ENCODE peak calls at places on chromosome 11, in six cellular contexts. One of them, this sample, is unnamed.
A peak's percentile ranks its signal among the peaks of the same experiment; 100 is the strongest.

GRCh38 chr11:132022718-132023117 is 652.3 kb downstream of the NTM start:
- DNase-seq in epithelial cell of esophagus: no peak
- DNase-seq in chondrocyte: no peak
- DNase-seq in mucosa of descending colon: no peak
- DNase-seq in astrocyte of the spinal cord: peak; percentile 49
- DNase-seq in left lung: no peak
- DNase-seq in this sample: no peak

GRCh38 chr11:70049045-70049444 is 29.1 kb upstream of the ANO1 start:
- DNase-seq in epithelial cell of esophagus: no peak
- DNase-seq in chondrocyte: no peak
- DNase-seq in mucosa of descending colon: no peak
- DNase-seq in astrocyte of the spinal cord: no peak
- DNase-seq in left lung: no peak
- DNase-seq in this sample: no peak

GRCh38 chr11:64245401-64245796 is 1.3 kb downstream of the PPP1R14B start:
- DNase-seq in epithelial cell of esophagus: no peak
- DNase-seq in chondrocyte: no peak
- DNase-seq in mucosa of descending colon: peak; percentile 74
- DNase-seq in astrocyte of the spinal cord: peak; percentile 33
- DNase-seq in left lung: peak; percentile 80
- DNase-seq in this sample: no peak

GRCh38 chr11:112972399-112973115 is 11.3 kb downstream of the NCAM1 start:
- DNase-seq in epithelial cell of esophagus: no peak
- DNase-seq in chondrocyte: no peak
- DNase-seq in mucosa of descending colon: no peak
- DNase-seq in astrocyte of the spinal cord: no peak
- DNase-seq in left lung: no peak
- DNase-seq in this sample: no peak

GRCh38 chr11:27392715-27393114 is 29.7 kb upstream of the CCDC34 start:
- DNase-seq in epithelial cell of esophagus: peak; percentile 62
- DNase-seq in chondrocyte: no peak
- DNase-seq in mucosa of descending colon: no peak
- DNase-seq in astrocyte of the spinal cord: peak; percentile 73
- DNase-seq in left lung: no peak
- DNase-seq in this sample: no peak

GRCh38 chr11:4991066-4991465 is 3.6 kb upstream of the OR51L1 start:
- DNase-seq in epithelial cell of esophagus: no peak
- DNase-seq in chondrocyte: no peak
- DNase-seq in mucosa of descending colon: no peak
- DNase-seq in astrocyte of the spinal cord: peak; percentile 9
- DNase-seq in left lung: no peak
- DNase-seq in this sample: no peak

GRCh38 chr11:28505216-28505615 is 397.0 kb downstream of the METTL15 start:
- DNase-seq in epithelial cell of esophagus: peak; percentile 29
- DNase-seq in chondrocyte: no peak
- DNase-seq in mucosa of descending colon: no peak
- DNase-seq in astrocyte of the spinal cord: no peak
- DNase-seq in left lung: no peak
- DNase-seq in this sample: no peak

GRCh38 chr11:1138053-1138452 is 19.7 kb upstream of the MUC5AC start:
- DNase-seq in epithelial cell of esophagus: peak; percentile 39
- DNase-seq in chondrocyte: no peak
- DNase-seq in mucosa of descending colon: no peak
- DNase-seq in astrocyte of the spinal cord: peak; percentile 26
- DNase-seq in left lung: no peak
- DNase-seq in this sample: no peak

GRCh38 chr11:130383363-130384168 is 44.8 kb downstream of the ADAMTS8 start:
- DNase-seq in epithelial cell of esophagus: no peak
- DNase-seq in chondrocyte: no peak
- DNase-seq in mucosa of descending colon: peak; percentile 13
- DNase-seq in astrocyte of the spinal cord: peak; percentile 99
- DNase-seq in left lung: no peak
- DNase-seq in this sample: no peak

GRCh38 chr11:68827733-68828132 is 14.0 kb downstream of the CPT1A start:
- DNase-seq in epithelial cell of esophagus: no peak
- DNase-seq in chondrocyte: no peak
- DNase-seq in mucosa of descending colon: no peak
- DNase-seq in astrocyte of the spinal cord: no peak
- DNase-seq in left lung: no peak
- DNase-seq in this sample: no peak

GRCh38 chr11:34055218-34056000 is 3.9 kb downstream of the CAPRIN1 start:
- DNase-seq in epithelial cell of esophagus: no peak
- DNase-seq in chondrocyte: no peak
- DNase-seq in mucosa of descending colon: no peak
- DNase-seq in astrocyte of the spinal cord: no peak
- DNase-seq in left lung: no peak
- DNase-seq in this sample: no peak

GRCh38 chr11:132037961-132038360 is 667.5 kb downstream of the NTM start:
- DNase-seq in epithelial cell of esophagus: no peak
- DNase-seq in chondrocyte: no peak
- DNase-seq in mucosa of descending colon: no peak
- DNase-seq in astrocyte of the spinal cord: no peak
- DNase-seq in left lung: no peak
- DNase-seq in this sample: no peak

DNA sequence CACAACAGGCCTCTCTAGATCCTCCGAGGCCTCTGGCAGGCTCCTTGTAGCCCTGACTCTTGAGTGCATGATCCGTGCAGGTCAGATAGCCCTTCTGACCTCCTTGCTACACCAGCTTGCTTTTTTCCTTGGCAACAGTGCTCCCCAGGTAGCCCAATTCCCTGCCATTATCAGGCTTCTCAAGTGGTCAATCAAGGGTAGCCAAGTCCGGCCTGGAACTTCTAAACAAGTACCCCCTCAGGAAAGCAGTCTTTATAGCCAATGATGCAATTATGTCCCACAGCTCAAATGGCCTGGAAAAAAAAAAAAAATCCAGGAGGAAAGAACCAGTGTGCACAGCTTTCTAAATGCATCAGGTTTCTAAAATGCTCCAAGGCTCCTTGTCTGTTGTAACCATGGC is 59.8 kb downstream of the TENM4 start:
- DNase-seq in epithelial cell of esophagus: no peak
- DNase-seq in chondrocyte: no peak
- DNase-seq in mucosa of descending colon: no peak
- DNase-seq in astrocyte of the spinal cord: no peak
- DNase-seq in left lung: no peak
- DNase-seq in this sample: no peak
- TF ChIP-seq CTCF in epithelial cell of esophagus: no peak
- TF ChIP-seq CTCF in chondrocyte: no peak
- TF ChIP-seq CTCF in mucosa of descending colon: no peak
- TF ChIP-seq CTCF in astrocyte of the spinal cord: no peak
- TF ChIP-seq CTCF in left lung: no peak
- TF ChIP-seq CTCF in this sample: no peak

GRCh38 chr11:46410021-46410420 is 18.4 kb upstream of the CHRM4 start:
- DNase-seq in epithelial cell of esophagus: no peak
- DNase-seq in chondrocyte: no peak
- DNase-seq in mucosa of descending colon: no peak
- DNase-seq in astrocyte of the spinal cord: peak; percentile 9
- DNase-seq in left lung: no peak
- DNase-seq in this sample: no peak
- TF ChIP-seq CTCF in epithelial cell of esophagus: peak; percentile 7
- TF ChIP-seq CTCF in chondrocyte: no peak
- TF ChIP-seq CTCF in mucosa of descending colon: no peak
- TF ChIP-seq CTCF in astrocyte of the spinal cord: peak; percentile 40
- TF ChIP-seq CTCF in left lung: no peak
- TF ChIP-seq CTCF in this sample: no peak

GRCh38 chr11:116062526-116063171 is 558.4 kb upstream of the CADM1 start:
- DNase-seq in epithelial cell of esophagus: no peak
- DNase-seq in chondrocyte: no peak
- DNase-seq in mucosa of descending colon: no peak
- DNase-seq in astrocyte of the spinal cord: no peak
- DNase-seq in left lung: no peak
- DNase-seq in this sample: peak; percentile 27

GRCh38 chr11:116061322-116061721 is 557.1 kb upstream of the CADM1 start:
- DNase-seq in epithelial cell of esophagus: no peak
- DNase-seq in chondrocyte: no peak
- DNase-seq in mucosa of descending colon: no peak
- DNase-seq in astrocyte of the spinal cord: no peak
- DNase-seq in left lung: no peak
- DNase-seq in this sample: no peak

GRCh38 chr11:116055064-116055463 is 550.8 kb upstream of the CADM1 start:
- DNase-seq in epithelial cell of esophagus: no peak
- DNase-seq in chondrocyte: no peak
- DNase-seq in mucosa of descending colon: no peak
- DNase-seq in astrocyte of the spinal cord: no peak
- DNase-seq in left lung: no peak
- DNase-seq in this sample: no peak

GRCh38 chr11:116062129-116062525 is 557.9 kb upstream of the CADM1 start:
- DNase-seq in epithelial cell of esophagus: no peak
- DNase-seq in chondrocyte: no peak
- DNase-seq in mucosa of descending colon: no peak
- DNase-seq in astrocyte of the spinal cord: no peak
- DNase-seq in left lung: no peak
- DNase-seq in this sample: no peak

GRCh38 chr11:116059909-116060308 is 555.7 kb upstream of the CADM1 start:
- DNase-seq in epithelial cell of esophagus: no peak
- DNase-seq in chondrocyte: no peak
- DNase-seq in mucosa of descending colon: no peak
- DNase-seq in astrocyte of the spinal cord: no peak
- DNase-seq in left lung: no peak
- DNase-seq in this sample: no peak
- TF ChIP-seq CTCF in epithelial cell of esophagus: no peak
- TF ChIP-seq CTCF in chondrocyte: no peak
- TF ChIP-seq CTCF in mucosa of descending colon: no peak
- TF ChIP-seq CTCF in astrocyte of the spinal cord: no peak
- TF ChIP-seq CTCF in left lung: no peak
- TF ChIP-seq CTCF in this sample: no peak

GRCh38 chr11:124541204-124541603 is 2.2 kb downstream of the OR8B12 start:
- DNase-seq in epithelial cell of esophagus: no peak
- DNase-seq in chondrocyte: no peak
- DNase-seq in mucosa of descending colon: no peak
- DNase-seq in astrocyte of the spinal cord: no peak
- DNase-seq in left lung: no peak
- DNase-seq in this sample: no peak
- TF ChIP-seq CTCF in epithelial cell of esophagus: no peak
- TF ChIP-seq CTCF in chondrocyte: no peak
- TF ChIP-seq CTCF in mucosa of descending colon: no peak
- TF ChIP-seq CTCF in astrocyte of the spinal cord: no peak
- TF ChIP-seq CTCF in left lung: no peak
- TF ChIP-seq CTCF in this sample: no peak

GRCh38 chr11:88281317-88281712 is 56.2 kb downstream of the CTSC start:
- DNase-seq in epithelial cell of esophagus: peak; percentile 30
- DNase-seq in chondrocyte: no peak
- DNase-seq in mucosa of descending colon: no peak
- DNase-seq in astrocyte of the spinal cord: peak; percentile 15
- DNase-seq in left lung: no peak
- DNase-seq in this sample: no peak
- TF ChIP-seq CTCF in epithelial cell of esophagus: peak; percentile 33
- TF ChIP-seq CTCF in chondrocyte: no peak
- TF ChIP-seq CTCF in mucosa of descending colon: no peak
- TF ChIP-seq CTCF in astrocyte of the spinal cord: peak; percentile 16
- TF ChIP-seq CTCF in left lung: no peak
- TF ChIP-seq CTCF in this sample: peak; percentile 16

GRCh38 chr11:61429346-61429690 is 457 bp downstream of the CPSF7 start:
- DNase-seq in epithelial cell of esophagus: peak; percentile 40
- DNase-seq in chondrocyte: no peak
- DNase-seq in mucosa of descending colon: peak; percentile 63
- DNase-seq in astrocyte of the spinal cord: peak; percentile 50
- DNase-seq in left lung: no peak
- DNase-seq in this sample: peak; percentile 82
- TF ChIP-seq CTCF in epithelial cell of esophagus: no peak
- TF ChIP-seq CTCF in chondrocyte: peak; percentile 69
- TF ChIP-seq CTCF in mucosa of descending colon: no peak
- TF ChIP-seq CTCF in astrocyte of the spinal cord: no peak
- TF ChIP-seq CTCF in left lung: peak; percentile 13
- TF ChIP-seq CTCF in this sample: peak; percentile 29

GRCh38 chr11:129331871-129332274 is 43.8 kb upstream of the BARX2 start:
- DNase-seq in epithelial cell of esophagus: peak; percentile 82
- DNase-seq in chondrocyte: no peak
- DNase-seq in mucosa of descending colon: peak; percentile 92
- DNase-seq in astrocyte of the spinal cord: peak; percentile 74
- DNase-seq in left lung: peak; percentile 90
- DNase-seq in this sample: peak; percentile 61
- TF ChIP-seq CTCF in epithelial cell of esophagus: peak; percentile 92
- TF ChIP-seq CTCF in chondrocyte: peak; percentile 99
- TF ChIP-seq CTCF in mucosa of descending colon: peak; percentile 81
- TF ChIP-seq CTCF in astrocyte of the spinal cord: peak; percentile 93
- TF ChIP-seq CTCF in left lung: peak; percentile 76
- TF ChIP-seq CTCF in this sample: peak; percentile 85

GRCh38 chr11:122781378-122782040 is 56.8 kb upstream of the CRTAM start:
- DNase-seq in epithelial cell of esophagus: peak; percentile 86
- DNase-seq in chondrocyte: peak; percentile 94
- DNase-seq in mucosa of descending colon: peak; percentile 91
- DNase-seq in astrocyte of the spinal cord: peak; percentile 93
- DNase-seq in left lung: peak; percentile 91
- DNase-seq in this sample: peak; percentile 80

GRCh38 chr11:122786896-122787295 is 51.4 kb upstream of the CRTAM start:
- DNase-seq in epithelial cell of esophagus: peak; percentile 66
- DNase-seq in chondrocyte: no peak
- DNase-seq in mucosa of descending colon: no peak
- DNase-seq in astrocyte of the spinal cord: no peak
- DNase-seq in left lung: no peak
- DNase-seq in this sample: no peak

GRCh38 chr11:122782222-122782621 is 56.1 kb upstream of the CRTAM start:
- DNase-seq in epithelial cell of esophagus: no peak
- DNase-seq in chondrocyte: no peak
- DNase-seq in mucosa of descending colon: no peak
- DNase-seq in astrocyte of the spinal cord: no peak
- DNase-seq in left lung: no peak
- DNase-seq in this sample: no peak

GRCh38 chr11:122784325-122785155 is 53.8 kb upstream of the CRTAM start:
- DNase-seq in epithelial cell of esophagus: peak; percentile 92
- DNase-seq in chondrocyte: no peak
- DNase-seq in mucosa of descending colon: no peak
- DNase-seq in astrocyte of the spinal cord: peak; percentile 93
- DNase-seq in left lung: no peak
- DNase-seq in this sample: no peak

DNA sequence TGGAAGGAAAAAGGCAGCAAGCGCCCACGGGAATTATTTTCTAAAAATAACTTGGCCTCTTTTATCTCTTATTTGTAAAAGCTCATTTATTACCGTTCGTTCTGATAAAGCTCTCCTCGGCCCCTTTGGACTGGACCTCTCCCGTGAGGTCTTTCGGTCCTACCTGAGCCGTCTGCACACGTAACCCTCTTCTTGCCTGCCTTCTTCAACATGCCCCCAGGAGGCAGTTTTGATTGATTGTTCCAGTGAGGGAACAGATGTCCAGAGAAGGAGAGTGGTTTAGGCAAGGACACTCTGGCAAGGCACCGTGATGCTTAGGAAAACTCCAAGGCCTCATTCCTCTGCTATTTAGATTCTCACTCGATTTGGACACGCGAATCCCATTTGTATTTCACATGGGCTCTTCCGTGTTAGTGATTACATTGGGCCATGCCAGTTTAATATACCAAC is 53.1 kb upstream of the CRTAM start:
- DNase-seq in epithelial cell of esophagus: no peak
- DNase-seq in chondrocyte: no peak
- DNase-seq in mucosa of descending colon: no peak
- DNase-seq in astrocyte of the spinal cord: no peak
- DNase-seq in left lung: no peak
- DNase-seq in this sample: no peak
- TF ChIP-seq CTCF in epithelial cell of esophagus: no peak
- TF ChIP-seq CTCF in chondrocyte: peak; percentile 7
- TF ChIP-seq CTCF in mucosa of descending colon: no peak
- TF ChIP-seq CTCF in astrocyte of the spinal cord: no peak
- TF ChIP-seq CTCF in left lung: no peak
- TF ChIP-seq CTCF in this sample: no peak